ENCODE peak calls at places on chromosomes 16 and 17, in six cellular contexts. One of them, this sample, is unnamed.

GRCh38 chr17:45172541-45173286 is 11.0 kb downstream of the HEXIM2 start:
- DNase-seq in caudate nucleus: no peak
- DNase-seq in activated CD4-positive, alpha-beta T cell treated with anti-CD3 and anti-CD28 coated beads for 36 hours: peak
- DNase-seq in A549: peak
- DNase-seq in ascending aorta: peak
- DNase-seq in non-pigmented ciliary epithelial cell: no peak
- DNase-seq in this sample: peak

GRCh38 chr16:1485847-1486496 is 2.8 kb downstream of the PTX4 start:
- DNase-seq in caudate nucleus: no peak
- DNase-seq in activated CD4-positive, alpha-beta T cell treated with anti-CD3 and anti-CD28 coated beads for 36 hours: no peak
- DNase-seq in A549: no peak
- DNase-seq in ascending aorta: no peak
- DNase-seq in non-pigmented ciliary epithelial cell: no peak
- DNase-seq in this sample: no peak

GRCh38 chr17:78875331-78875730 is 27.7 kb downstream of the CEP295NL start:
- DNase-seq in caudate nucleus: no peak
- DNase-seq in activated CD4-positive, alpha-beta T cell treated with anti-CD3 and anti-CD28 coated beads for 36 hours: no peak
- DNase-seq in A549: no peak
- DNase-seq in ascending aorta: no peak
- DNase-seq in non-pigmented ciliary epithelial cell: no peak
- DNase-seq in this sample: no peak

GRCh38 chr16:30805370-30806169 is 18.6 kb upstream of the ZNF629 start:
- DNase-seq in caudate nucleus: peak
- DNase-seq in activated CD4-positive, alpha-beta T cell treated with anti-CD3 and anti-CD28 coated beads for 36 hours: peak
- DNase-seq in A549: peak
- DNase-seq in ascending aorta: peak
- DNase-seq in non-pigmented ciliary epithelial cell: no peak
- DNase-seq in this sample: peak

GRCh38 chr16:15572329-15573001 is 70.5 kb downstream of the MARF1 start:
- DNase-seq in caudate nucleus: no peak
- DNase-seq in activated CD4-positive, alpha-beta T cell treated with anti-CD3 and anti-CD28 coated beads for 36 hours: peak
- DNase-seq in A549: no peak
- DNase-seq in ascending aorta: no peak
- DNase-seq in non-pigmented ciliary epithelial cell: peak
- DNase-seq in this sample: no peak

GRCh38 chr16:15743657-15744056 is 93.6 kb downstream of the NDE1 start:
- DNase-seq in caudate nucleus: no peak
- DNase-seq in activated CD4-positive, alpha-beta T cell treated with anti-CD3 and anti-CD28 coated beads for 36 hours: no peak
- DNase-seq in A549: no peak
- DNase-seq in ascending aorta: no peak
- DNase-seq in non-pigmented ciliary epithelial cell: no peak
- DNase-seq in this sample: no peak

GRCh38 chr16:84618428-84619102 is 687 bp upstream of the COTL1 start:
- DNase-seq in caudate nucleus: no peak
- DNase-seq in activated CD4-positive, alpha-beta T cell treated with anti-CD3 and anti-CD28 coated beads for 36 hours: peak
- DNase-seq in A549: peak
- DNase-seq in ascending aorta: no peak
- DNase-seq in non-pigmented ciliary epithelial cell: peak
- DNase-seq in this sample: peak

GRCh38 chr17:58677204-58677880 is 14.5 kb downstream of the TEX14 start:
- DNase-seq in caudate nucleus: no peak
- DNase-seq in activated CD4-positive, alpha-beta T cell treated with anti-CD3 and anti-CD28 coated beads for 36 hours: no peak
- DNase-seq in A549: no peak
- DNase-seq in ascending aorta: no peak
- DNase-seq in non-pigmented ciliary epithelial cell: no peak
- DNase-seq in this sample: no peak

GRCh38 chr16:47774661-47775060 is 313.5 kb downstream of the PHKB start:
- DNase-seq in caudate nucleus: no peak
- DNase-seq in activated CD4-positive, alpha-beta T cell treated with anti-CD3 and anti-CD28 coated beads for 36 hours: no peak
- DNase-seq in A549: no peak
- DNase-seq in ascending aorta: no peak
- DNase-seq in non-pigmented ciliary epithelial cell: peak
- DNase-seq in this sample: no peak

GRCh38 chr17:66712453-66712852 is 122.5 kb upstream of the CACNG5 start:
- DNase-seq in caudate nucleus: no peak
- DNase-seq in activated CD4-positive, alpha-beta T cell treated with anti-CD3 and anti-CD28 coated beads for 36 hours: no peak
- DNase-seq in A549: no peak
- DNase-seq in ascending aorta: no peak
- DNase-seq in non-pigmented ciliary epithelial cell: no peak
- DNase-seq in this sample: no peak

GRCh38 chr17:57245786-57246185 is 10.5 kb upstream of the MSI2 start:
- DNase-seq in caudate nucleus: no peak
- DNase-seq in activated CD4-positive, alpha-beta T cell treated with anti-CD3 and anti-CD28 coated beads for 36 hours: no peak
- DNase-seq in A549: no peak
- DNase-seq in ascending aorta: no peak
- DNase-seq in non-pigmented ciliary epithelial cell: no peak
- DNase-seq in this sample: no peak

GRCh38 chr16:11087691-11088431 is 143.5 kb downstream of the CLEC16A start:
- DNase-seq in caudate nucleus: no peak
- DNase-seq in activated CD4-positive, alpha-beta T cell treated with anti-CD3 and anti-CD28 coated beads for 36 hours: no peak
- DNase-seq in A549: no peak
- DNase-seq in ascending aorta: no peak
- DNase-seq in non-pigmented ciliary epithelial cell: no peak
- DNase-seq in this sample: peak